ENCODE peak calls at places on chromosomes 2 and 18, in five cellular contexts. V, C, I, M and R are unnamed samples. For H3K27me3, the result is how much of the 10 kb centered on the place peaks cover.

GRCh38 chr18:5393779-5394178 is 98.3 kb upstream of the ZBTB14 start:
- DNase-seq in V (peak), M (no peak), I (no peak), C (no peak), R (no peak)

GRCh38 chr18:33157893-33158292 is 282.6 kb downstream of the CCDC178 start:
- DNase-seq in I (no peak), M (no peak), V (no peak), C (no peak), R (no peak)

GRCh38 chr18:22470511-22471181 is 52.9 kb upstream of the CTAGE1 start:
- DNase-seq in M (no peak), V (peak), I (peak), C (no peak), R (no peak)

GRCh38 chr2:12424820-12425219 is 291.9 kb upstream of the TRIB2 start:
- DNase-seq in I (no peak), M (no peak), V (peak), C (no peak), R (peak)

GRCh38 chr2:239722760-239723448 is 302.2 kb downstream of the NDUFA10 start:
- DNase-seq in M (peak), V (no peak), C (no peak), I (no peak), R (peak)

GRCh38 chr2:38504169-38504568 is 98.6 kb downstream of the HNRNPLL start:
- DNase-seq in I (no peak), M (no peak), V (no peak), C (no peak), R (no peak)

GRCh38 chr2:143015681-143016080 is 113.5 kb upstream of the ARHGAP15 start:
- DNase-seq in C (no peak), M (no peak), V (peak), I (no peak), R (no peak)

GRCh38 chr2:96864343-96865091 is 5.4 kb downstream of the SEMA4C start:
- DNase-seq in M (peak), I (no peak), V (no peak), C (no peak), R (no peak)

GRCh38 chr2:86454238-86454637 is 13.1 kb downstream of the KDM3A start:
- DNase-seq in M (no peak), I (no peak), C (no peak), V (no peak), R (no peak)

GRCh38 chr2:65413106-65413505 is 19.3 kb downstream of the SPRED2 start:
- DNase-seq in V (no peak), M (no peak), C (peak), I (no peak), R (no peak)

GRCh38 chr2:28539095-28539494 is 43.2 kb downstream of the PLB1 start:
- DNase-seq in V (no peak), I (no peak), M (no peak), C (no peak), R (no peak)

GRCh38 chr2:165889761-165890242 is 63.8 kb downstream of the TTC21B start:
- DNase-seq in C (no peak), I (no peak), V (no peak), M (no peak), R (no peak)

GRCh38 chr2:240850026-240850425 is 18.6 kb upstream of the AGXT start:
- DNase-seq in C (no peak), M (no peak), V (no peak), I (no peak), R (no peak)

GRCh38 chr2:126642031-126642430 is 13.9 kb upstream of the GYPC start:
- DNase-seq in V (no peak), I (no peak), M (no peak), C (no peak), R (no peak)

GRCh38 chr18:52499018-52499417 is 159.0 kb downstream of the DCC start:
- DNase-seq in M (no peak), I (no peak), V (no peak), C (no peak), R (no peak)

GRCh38 chr2:239692348-239692747 is 291.5 kb upstream of the HDAC4 start:
- DNase-seq in M (peak), C (no peak), I (no peak), V (no peak), R (no peak)

GRCh38 chr2:200905618-200906296 is 16.6 kb downstream of the NIF3L1 start:
- DNase-seq in C (peak), I (peak), V (peak), M (peak), R (peak)

GRCh38 chr2:218423584-218423983 is 4.7 kb downstream of the VIL1 start:
- DNase-seq in V (no peak), I (no peak), C (no peak), M (no peak), R (no peak)

GRCh38 chr2:3656762-3657691 is 973 bp upstream of the ALLC start:
- DNase-seq in V (peak), C (no peak), M (no peak), I (no peak), R (peak)

GRCh38 chr2:64943387-64944150 is 45.6 kb upstream of the SLC1A4 start:
- DNase-seq in V (peak), I (peak), M (peak), C (peak), R (peak)

GRCh38 chr2:43169091-43169936 is 57.1 kb downstream of the ZFP36L2 start:
- DNase-seq in C (peak), I (no peak), M (peak), V (no peak), R (no peak)

GRCh38 chr2:181857471-181857870 is 34.1 kb upstream of the ITPRID2 start:
- DNase-seq in C (peak), I (no peak), M (no peak), V (peak), R (no peak)

GRCh38 chr2:224031358-224031970 is 7.6 kb downstream of the SERPINE2 start:
- DNase-seq in M (no peak), I (no peak), V (no peak), C (no peak), R (no peak)

GRCh38 chr2:199663157-199663556 is 187.8 kb downstream of the FTCDNL1 start:
- DNase-seq in M (no peak), V (no peak), C (no peak), I (no peak), R (no peak)

GRCh38 chr2:189347540-189347939 is 93.7 kb upstream of the WDR75 start:
- DNase-seq in C (peak), V (peak), M (no peak), I (peak), R (peak)

GRCh38 chr2:148824190-148824589 is 50.8 kb upstream of the KIF5C start:
- DNase-seq in C (no peak), M (no peak), V (no peak), I (no peak), R (no peak)

GRCh38 chr2:225164406-225165048 is 122.3 kb upstream of the DOCK10 start:
- DNase-seq in M (no peak), I (no peak), V (no peak), C (no peak), R (no peak)

GRCh38 chr2:17579605-17580318 is 39.3 kb downstream of the VSNL1 start:
- DNase-seq in C (peak), V (no peak), I (no peak), M (no peak), R (no peak)

GRCh38 chr2:164430166-164430783 is 191.0 kb downstream of the GRB14 start:
- DNase-seq in C (no peak), V (peak), I (peak), M (no peak), R (no peak)

GRCh38 chr2:155026646-155027045 is 328.2 kb downstream of the KCNJ3 start:
- DNase-seq in I (no peak), V (no peak), C (no peak), M (no peak), R (no peak)

GRCh38 chr18:55346961-55347740 is 240.8 kb downstream of the TCF4 start:
- DNase-seq in I (no peak), C (no peak), M (no peak), V (no peak), R (no peak)

GRCh38 chr2:85277416-85278158 is 50.2 kb downstream of the TGOLN2 start:
- DNase-seq in I (no peak), M (no peak), V (peak), C (no peak), R (peak)

GRCh38 chr18:32093106-32093511 is 1.4 kb downstream of the RNF138 start:
- DNase-seq in C (no peak), I (peak), M (peak), V (peak), R (peak)

GRCh38 chr18:58611471-58612131 is 17.3 kb downstream of the ALPK2 start:
- DNase-seq in C (peak), M (no peak), I (no peak), V (no peak), R (no peak)

GRCh38 chr2:236702693-236703092 is 133.1 kb downstream of the ACKR3 start:
- DNase-seq in I (no peak), C (no peak), M (no peak), V (no peak), R (no peak)

GRCh38 chr2:171878481-171878993 is 15.5 kb downstream of the SLC25A12 start:
- DNase-seq in V (peak), I (peak), M (no peak), C (no peak), R (no peak)

GRCh38 chr2:156625360-156625995 is 189.3 kb downstream of the GPD2 start:
- DNase-seq in M (no peak), V (no peak), I (no peak), C (no peak), R (no peak)

GRCh38 chr2:74201196-74201595 is 2.8 kb downstream of the MTHFD2 start:
- DNase-seq in C (no peak), M (no peak), I (no peak), V (no peak), R (peak)

GRCh38 chr2:227377461-227378351 is 1.4 kb downstream of the TM4SF20 start:
- DNase-seq in I (no peak), C (no peak), V (no peak), M (no peak), R (no peak)
- TF ChIP-seq CTCF in I (no peak), C (peak), V (peak), M (no peak), R (no peak)

DNA sequence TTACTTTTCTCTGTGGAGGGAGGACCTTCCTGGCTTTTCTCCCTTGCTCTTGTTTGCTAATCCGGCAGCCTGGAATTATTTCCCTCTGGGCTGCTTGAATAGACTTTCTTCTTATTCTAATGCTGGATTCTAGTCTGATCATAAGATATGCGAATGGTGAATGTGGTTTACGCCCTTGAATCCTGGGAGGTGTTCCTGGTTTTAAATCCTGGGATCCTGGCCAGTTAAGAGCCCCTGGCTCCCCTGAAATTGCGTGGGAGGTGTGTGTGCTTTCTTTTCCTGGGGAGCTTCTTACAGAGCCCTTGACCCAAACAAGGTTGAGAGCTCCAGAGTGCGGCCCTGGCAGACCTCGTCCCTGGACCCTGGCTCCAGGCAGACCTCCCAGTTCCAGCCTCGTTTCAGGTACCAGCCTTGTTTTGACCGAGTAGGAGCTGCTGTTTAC is 2.8 kb downstream of the SH3BP4 start:
- DNase-seq in I (no peak), M (no peak), V (peak), C (no peak), R (peak)
- H3K27ac ChIP-seq in I (no peak), M (peak), V (peak), C (peak), R (peak)

GRCh38 chr2:20672191-20672951 is 5.4 kb downstream of the GDF7 start:
- DNase-seq in I (no peak), M (no peak), V (no peak), C (no peak), R (no peak)
- H3K27me3 ChIP-seq in I (under half), M (half or more), V (half or more), C (under half), R (under half)

GRCh38 chr2:70560452-70560851 is 6.8 kb upstream of the TGFA start:
- DNase-seq in V (no peak), C (no peak), I (no peak), M (no peak), R (no peak)

GRCh38 chr2:70558195-70558808 is 4.7 kb upstream of the TGFA start:
- DNase-seq in I (no peak), C (no peak), V (no peak), M (no peak), R (no peak)

GRCh38 chr2:70557171-70557838 is 3.7 kb upstream of the TGFA start:
- DNase-seq in I (no peak), V (no peak), M (no peak), C (peak), R (no peak)

GRCh38 chr2:70561893-70562292 is 8.3 kb upstream of the TGFA start:
- DNase-seq in M (no peak), I (no peak), V (no peak), C (no peak), R (no peak)

GRCh38 chr2:70560040-70560439 is 6.4 kb upstream of the TGFA start:
- DNase-seq in C (peak), V (no peak), I (no peak), M (no peak), R (no peak)
- TF ChIP-seq CTCF in C (no peak), V (no peak), I (no peak), M (no peak), R (no peak)

DNA sequence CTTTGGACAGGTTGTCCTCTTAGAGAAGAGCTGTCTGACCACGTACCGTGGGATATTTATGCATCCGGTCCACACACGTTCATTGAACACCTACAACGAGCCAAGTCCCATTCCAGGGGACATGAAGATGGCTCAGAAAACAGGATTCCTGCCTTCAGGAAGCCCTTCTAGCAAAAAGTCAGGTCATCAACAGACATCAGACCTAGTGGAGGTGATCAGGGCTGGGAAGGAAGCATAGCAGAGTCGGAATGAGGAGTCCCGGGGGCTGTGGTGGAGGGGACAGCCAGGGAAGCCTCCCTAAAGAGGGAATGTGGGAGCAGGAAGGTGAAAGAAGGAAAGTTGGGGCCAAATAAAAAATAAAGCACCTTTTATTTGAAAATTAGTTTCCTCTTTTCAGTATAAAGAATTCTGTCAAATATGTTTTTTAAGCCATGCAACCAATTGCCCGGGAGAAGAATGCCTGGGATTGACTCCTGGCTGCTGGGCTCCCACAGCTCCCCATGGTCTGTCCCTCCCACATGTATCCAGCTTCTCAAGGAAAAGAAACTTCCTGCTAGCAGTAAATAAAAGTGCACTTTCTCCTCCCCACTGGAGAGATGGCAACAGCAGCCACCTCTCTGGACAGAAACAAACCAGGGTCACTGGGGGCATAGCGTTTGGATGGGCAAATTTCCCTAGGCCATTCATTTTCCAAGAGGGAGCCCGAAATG is 144.8 kb downstream of the SMAD7 start:
- DNase-seq in M (peak), C (no peak), I (peak), V (no peak), R (peak)
- H3K27ac ChIP-seq in M (peak), C (no peak), I (peak), V (no peak), R (no peak)

DNA sequence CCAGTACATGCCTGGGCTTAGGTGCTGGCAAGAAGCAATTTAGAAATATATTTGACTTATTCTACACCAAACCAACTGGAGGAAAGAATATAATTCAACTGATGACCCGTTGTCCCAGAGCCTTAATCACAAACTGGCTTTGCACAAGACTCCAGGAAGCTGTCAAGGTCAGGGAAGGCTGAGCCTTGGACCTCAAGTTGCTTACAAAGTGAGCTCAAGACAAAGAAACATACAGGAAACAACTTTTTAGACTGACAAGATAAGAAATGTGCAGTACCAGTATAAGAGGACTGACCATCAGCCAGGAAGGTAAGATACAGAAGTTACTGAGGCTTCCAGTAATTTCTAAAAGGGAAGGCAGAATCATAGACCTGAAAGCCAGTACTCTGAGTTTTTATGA is 35.0 kb upstream of the GPR55 start:
- DNase-seq in I (no peak), V (no peak), M (no peak), C (no peak), R (no peak)
- H3K27me3 ChIP-seq in I (under half), V (under half), M (under half), C (under half), R (under half)

GRCh38 chr2:98027955-98028593 is 32.3 kb upstream of the TMEM131 start:
- DNase-seq in I (no peak), C (no peak), V (peak), M (no peak), R (no peak)

GRCh38 chr2:98026292-98026691 is 30.5 kb upstream of the TMEM131 start:
- DNase-seq in V (no peak), C (no peak), I (no peak), M (no peak), R (no peak)

GRCh38 chr2:98026927-98027522 is 31.3 kb upstream of the TMEM131 start:
- DNase-seq in M (no peak), C (no peak), V (no peak), I (no peak), R (no peak)

GRCh38 chr2:98027535-98027934 is 31.8 kb upstream of the TMEM131 start:
- DNase-seq in I (no peak), C (no peak), V (no peak), M (no peak), R (no peak)

DNA sequence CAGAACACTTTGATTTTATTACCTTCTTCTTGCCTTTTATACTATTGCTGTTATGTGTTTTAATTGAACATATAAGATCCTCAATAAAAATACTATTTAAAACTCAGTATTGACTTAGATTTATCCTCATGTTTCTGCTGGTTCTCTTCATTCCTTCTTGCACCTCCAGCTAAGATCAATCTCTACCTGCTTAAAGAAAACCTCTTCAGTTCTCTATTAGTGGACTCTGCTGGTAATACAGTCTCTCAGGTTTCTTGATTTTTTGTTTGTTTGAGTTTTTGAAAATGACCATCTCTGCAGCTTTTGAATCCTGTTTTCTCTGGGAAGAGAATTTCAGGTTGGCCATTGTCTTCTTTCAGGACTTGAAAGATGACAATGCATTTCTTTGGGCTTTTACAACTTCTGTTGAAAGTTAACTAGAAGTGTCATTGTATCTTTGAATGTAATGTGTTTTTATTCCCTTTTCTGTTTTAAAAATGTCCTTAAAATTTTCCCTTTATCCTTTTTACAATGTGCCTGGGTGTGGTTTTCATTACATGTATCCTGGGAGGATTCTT is 29.8 kb upstream of the TMEM131 start:
- DNase-seq in I (no peak), C (no peak), M (no peak), V (no peak), R (no peak)
- TF ChIP-seq CTCF in I (no peak), C (no peak), M (no peak), V (no peak), R (no peak)